ENCODE peak calls at places on chromosomes 11 and 22, in nine cellular contexts. B, R, J, F, O, I, H, U and W are unnamed samples.

GRCh38 chr11:68412593-68413475 is 47.7 kb upstream of the PPP6R3 start:
- DNase-seq in O (peak), J (no peak), I (peak), R (no peak), U (no peak), H (no peak), F (no peak), B (no peak), W (no peak)

GRCh38 chr11:19935507-19935906 is 222.9 kb downstream of the NAV2 start:
- DNase-seq in I (peak), U (no peak), J (peak), H (no peak), B (peak), R (no peak), O (peak), F (no peak), W (no peak)

GRCh38 chr22:23898006-23898974 is 4.1 kb downstream of the MIF start:
- DNase-seq in H (no peak), F (no peak), B (no peak), J (no peak), R (no peak), I (no peak), U (no peak), O (no peak), W (no peak)

GRCh38 chr11:61766353-61766841 is 14.0 kb downstream of the MYRF start:
- DNase-seq in J (no peak), H (no peak), R (peak), F (no peak), U (no peak), I (no peak), B (no peak), O (no peak), W (no peak)

GRCh38 chr22:38724926-38725571 is 19.3 kb downstream of the GTPBP1 start:
- DNase-seq in F (no peak), H (no peak), I (peak), J (no peak), O (peak), R (peak), B (peak), U (no peak), W (no peak)

GRCh38 chr11:46237248-46238077 is 40.0 kb upstream of the CREB3L1 start:
- DNase-seq in F (peak), H (peak), B (peak), O (peak), U (peak), R (peak), J (peak), I (peak), W (no peak)

GRCh38 chr22:17247832-17248231 is 28.6 kb upstream of the ADA2 start:
- DNase-seq in I (no peak), F (no peak), R (no peak), O (no peak), B (no peak), H (no peak), U (no peak), J (no peak), W (no peak)

GRCh38 chr11:77590194-77590591 is 440 bp downstream of the AQP11 start:
- DNase-seq in O (peak), H (no peak), F (no peak), J (no peak), R (peak), U (no peak), I (no peak), B (peak), W (peak)

GRCh38 chr11:46271875-46272815 is 5.3 kb upstream of the CREB3L1 start:
- DNase-seq in R (no peak), I (no peak), U (no peak), B (no peak), F (no peak), J (no peak), H (no peak), O (no peak), W (no peak)

GRCh38 chr11:92227233-92227593 is 2.6 kb downstream of the FAT3 start:
- DNase-seq in H (no peak), J (no peak), B (no peak), I (no peak), F (no peak), O (no peak), R (no peak), U (no peak), W (no peak)

GRCh38 chr11:20353829-20354434 is 9.6 kb upstream of the HTATIP2 start:
- DNase-seq in H (no peak), R (no peak), B (peak), J (peak), O (peak), I (peak), U (no peak), F (peak), W (no peak)

GRCh38 chr11:43518407-43519165 is 159.9 kb downstream of the TTC17 start:
- DNase-seq in H (no peak), F (no peak), O (peak), B (no peak), I (peak), R (no peak), U (no peak), J (no peak), W (no peak)

GRCh38 chr22:50527921-50528681 is 1.7 kb downstream of the TYMP start:
- DNase-seq in H (no peak), F (no peak), U (no peak), O (no peak), R (peak), B (no peak), J (no peak), I (no peak), W (peak)

GRCh38 chr11:128324051-128324481 is 263.3 kb downstream of the ETS1 start:
- DNase-seq in B (no peak), O (no peak), R (no peak), I (no peak), F (no peak), J (no peak), U (no peak), H (no peak), W (no peak)

GRCh38 chr11:61472282-61472681 is 36.3 kb upstream of the LRRC10B start:
- DNase-seq in U (no peak), H (no peak), I (no peak), R (no peak), J (no peak), B (no peak), O (peak), F (no peak), W (peak)

GRCh38 chr11:128790200-128790599 is 76.9 kb downstream of the KCNJ1 start:
- DNase-seq in J (no peak), H (no peak), O (no peak), B (peak), I (peak), F (no peak), R (no peak), U (no peak), W (no peak)

GRCh38 chr11:26837154-26837553 is 115.3 kb upstream of the SLC5A12 start:
- DNase-seq in O (no peak), B (no peak), J (no peak), H (no peak), U (no peak), F (no peak), I (no peak), R (no peak), W (no peak)